ENCODE peak calls at places on chromosome 2, in five cellular contexts. One of them, this sample, is unnamed.

GRCh38 chr2:144414324-144414845 is 105.5 kb downstream of the ZEB2 start:
- DNase-seq in stimulated activated CD4-positive, alpha-beta T cell treated with anti-CD3 and anti-CD28 coated beads, Interleukin-2, amount 100 ng/mL, for 24 hours: peak; percentile 8
- DNase-seq in SW480: no peak
- DNase-seq in A549: peak; percentile 47
- DNase-seq in RCC 7860: peak; percentile 64
- DNase-seq in this sample: peak; percentile 54

GRCh38 chr2:106579750-106580197 is 92.6 kb downstream of the CD8B2 start:
- DNase-seq in stimulated activated CD4-positive, alpha-beta T cell treated with anti-CD3 and anti-CD28 coated beads, Interleukin-2, amount 100 ng/mL, for 24 hours: no peak
- DNase-seq in SW480: no peak
- DNase-seq in A549: no peak
- DNase-seq in RCC 7860: no peak
- DNase-seq in this sample: no peak

GRCh38 chr2:216343221-216343985 is 28.9 kb downstream of the MARCHF4 start:
- DNase-seq in stimulated activated CD4-positive, alpha-beta T cell treated with anti-CD3 and anti-CD28 coated beads, Interleukin-2, amount 100 ng/mL, for 24 hours: no peak
- DNase-seq in SW480: no peak
- DNase-seq in A549: no peak
- DNase-seq in RCC 7860: no peak
- DNase-seq in this sample: no peak

GRCh38 chr2:171522804-171523338 is 597 bp downstream of the CYBRD1 start:
- DNase-seq in stimulated activated CD4-positive, alpha-beta T cell treated with anti-CD3 and anti-CD28 coated beads, Interleukin-2, amount 100 ng/mL, for 24 hours: peak; percentile 40
- DNase-seq in SW480: peak; percentile 14
- DNase-seq in A549: no peak
- DNase-seq in RCC 7860: no peak
- DNase-seq in this sample: no peak

GRCh38 chr2:1546023-1546591 is 132.8 kb downstream of the TPO start:
- DNase-seq in stimulated activated CD4-positive, alpha-beta T cell treated with anti-CD3 and anti-CD28 coated beads, Interleukin-2, amount 100 ng/mL, for 24 hours: peak; percentile 54
- DNase-seq in SW480: peak; percentile 43
- DNase-seq in A549: peak; percentile 62
- DNase-seq in RCC 7860: peak; percentile 28
- DNase-seq in this sample: peak; percentile 58

GRCh38 chr2:237400199-237400598 is 13.8 kb downstream of the COL6A3 start:
- DNase-seq in stimulated activated CD4-positive, alpha-beta T cell treated with anti-CD3 and anti-CD28 coated beads, Interleukin-2, amount 100 ng/mL, for 24 hours: no peak
- DNase-seq in SW480: no peak
- DNase-seq in A549: no peak
- DNase-seq in RCC 7860: no peak
- DNase-seq in this sample: no peak

GRCh38 chr2:28346587-28346986 is 46.1 kb upstream of the FOSL2 start:
- DNase-seq in stimulated activated CD4-positive, alpha-beta T cell treated with anti-CD3 and anti-CD28 coated beads, Interleukin-2, amount 100 ng/mL, for 24 hours: no peak
- DNase-seq in SW480: no peak
- DNase-seq in A549: no peak
- DNase-seq in RCC 7860: no peak
- DNase-seq in this sample: no peak

GRCh38 chr2:167942495-167943081 is 304.8 kb downstream of the STK39 start:
- DNase-seq in stimulated activated CD4-positive, alpha-beta T cell treated with anti-CD3 and anti-CD28 coated beads, Interleukin-2, amount 100 ng/mL, for 24 hours: no peak
- DNase-seq in SW480: no peak
- DNase-seq in A549: no peak
- DNase-seq in RCC 7860: no peak
- DNase-seq in this sample: no peak

GRCh38 chr2:164620873-164621760 is at the start of gene GRB14:
- DNase-seq in stimulated activated CD4-positive, alpha-beta T cell treated with anti-CD3 and anti-CD28 coated beads, Interleukin-2, amount 100 ng/mL, for 24 hours: no peak
- DNase-seq in SW480: peak; percentile 39
- DNase-seq in A549: peak; percentile 76
- DNase-seq in RCC 7860: peak; percentile 62
- DNase-seq in this sample: no peak

GRCh38 chr2:140064241-140064640 is 1284.1 kb upstream of the NXPH2 start:
- DNase-seq in stimulated activated CD4-positive, alpha-beta T cell treated with anti-CD3 and anti-CD28 coated beads, Interleukin-2, amount 100 ng/mL, for 24 hours: no peak
- DNase-seq in SW480: no peak
- DNase-seq in A549: no peak
- DNase-seq in RCC 7860: no peak
- DNase-seq in this sample: no peak

GRCh38 chr2:29322011-29322410 is 206.8 kb downstream of the CLIP4 start:
- DNase-seq in stimulated activated CD4-positive, alpha-beta T cell treated with anti-CD3 and anti-CD28 coated beads, Interleukin-2, amount 100 ng/mL, for 24 hours: peak; percentile 16
- DNase-seq in SW480: no peak
- DNase-seq in A549: no peak
- DNase-seq in RCC 7860: no peak
- DNase-seq in this sample: no peak

GRCh38 chr2:111678651-111679050 is 205.3 kb downstream of the ANAPC1 start:
- DNase-seq in stimulated activated CD4-positive, alpha-beta T cell treated with anti-CD3 and anti-CD28 coated beads, Interleukin-2, amount 100 ng/mL, for 24 hours: no peak
- DNase-seq in SW480: no peak
- DNase-seq in A549: no peak
- DNase-seq in RCC 7860: no peak
- DNase-seq in this sample: no peak

GRCh38 chr2:236769981-236770671 is 200.5 kb downstream of the ACKR3 start:
- DNase-seq in stimulated activated CD4-positive, alpha-beta T cell treated with anti-CD3 and anti-CD28 coated beads, Interleukin-2, amount 100 ng/mL, for 24 hours: no peak
- DNase-seq in SW480: peak; percentile 33
- DNase-seq in A549: peak; percentile 87
- DNase-seq in RCC 7860: peak; percentile 100
- DNase-seq in this sample: no peak

GRCh38 chr2:69464575-69464974 is 27.3 kb upstream of the NFU1 start:
- DNase-seq in stimulated activated CD4-positive, alpha-beta T cell treated with anti-CD3 and anti-CD28 coated beads, Interleukin-2, amount 100 ng/mL, for 24 hours: no peak
- DNase-seq in SW480: no peak
- DNase-seq in A549: peak; percentile 44
- DNase-seq in RCC 7860: no peak
- DNase-seq in this sample: no peak

GRCh38 chr2:109458512-109458911 is 155.3 kb downstream of the SEPTIN10 start:
- DNase-seq in stimulated activated CD4-positive, alpha-beta T cell treated with anti-CD3 and anti-CD28 coated beads, Interleukin-2, amount 100 ng/mL, for 24 hours: no peak
- DNase-seq in SW480: no peak
- DNase-seq in A549: no peak
- DNase-seq in RCC 7860: no peak
- DNase-seq in this sample: no peak

GRCh38 chr2:176817061-176817565 is 395.5 kb upstream of the HNRNPA3 start:
- DNase-seq in stimulated activated CD4-positive, alpha-beta T cell treated with anti-CD3 and anti-CD28 coated beads, Interleukin-2, amount 100 ng/mL, for 24 hours: peak; percentile 6
- DNase-seq in SW480: no peak
- DNase-seq in A549: peak; percentile 3
- DNase-seq in RCC 7860: no peak
- DNase-seq in this sample: peak; percentile 51

GRCh38 chr2:48146552-48146951 is 240.3 kb upstream of the FBXO11 start:
- DNase-seq in stimulated activated CD4-positive, alpha-beta T cell treated with anti-CD3 and anti-CD28 coated beads, Interleukin-2, amount 100 ng/mL, for 24 hours: no peak
- DNase-seq in SW480: no peak
- DNase-seq in A549: no peak
- DNase-seq in RCC 7860: no peak
- DNase-seq in this sample: no peak

GRCh38 chr2:16881122-16881521 is 215.5 kb upstream of the CYRIA start:
- DNase-seq in stimulated activated CD4-positive, alpha-beta T cell treated with anti-CD3 and anti-CD28 coated beads, Interleukin-2, amount 100 ng/mL, for 24 hours: no peak
- DNase-seq in SW480: no peak
- DNase-seq in A549: no peak
- DNase-seq in RCC 7860: no peak
- DNase-seq in this sample: no peak

GRCh38 chr2:884027-884748 is 66.5 kb upstream of the SNTG2 start:
- DNase-seq in stimulated activated CD4-positive, alpha-beta T cell treated with anti-CD3 and anti-CD28 coated beads, Interleukin-2, amount 100 ng/mL, for 24 hours: no peak
- DNase-seq in SW480: no peak
- DNase-seq in A549: no peak
- DNase-seq in RCC 7860: no peak
- DNase-seq in this sample: no peak

This sample was measured in activated T-cell treated with anti-CD3 and anti-CD28 coated beads, Interleukin-2, amount 50 U/mL, for 48 hours.